ENCODE peak calls at places on chromosomes 13 and 19, in seven cellular contexts. One of them, this sample, is unnamed. For H3K4me1 and H3K9me3, the result is how much of the 10 kb centered on the place peaks cover.

GRCh38 chr13:50318887-50319286 is 303.6 kb downstream of the KCNRG start:
- DNase-seq in PC-9: no peak
- DNase-seq in SK-N-SH: no peak
- DNase-seq in body of pancreas: no peak
- DNase-seq in kidney: no peak
- DNase-seq in aorta: no peak
- DNase-seq in astrocyte: no peak
- DNase-seq in this sample: no peak

GRCh38 chr13:93079294-93079693 is 147.3 kb upstream of the GPC6 start:
- DNase-seq in PC-9: no peak
- DNase-seq in SK-N-SH: peak
- DNase-seq in body of pancreas: no peak
- DNase-seq in kidney: no peak
- DNase-seq in aorta: no peak
- DNase-seq in astrocyte: peak
- DNase-seq in this sample: no peak

GRCh38 chr13:40503026-40503425 is 163.4 kb downstream of the FOXO1 start:
- DNase-seq in PC-9: no peak
- DNase-seq in SK-N-SH: no peak
- DNase-seq in body of pancreas: no peak
- DNase-seq in kidney: no peak
- DNase-seq in aorta: no peak
- DNase-seq in astrocyte: peak
- DNase-seq in this sample: no peak

GRCh38 chr19:14446336-14447036 is 13.4 kb downstream of the PKN1 start:
- DNase-seq in PC-9: no peak
- DNase-seq in SK-N-SH: no peak
- DNase-seq in body of pancreas: no peak
- DNase-seq in kidney: no peak
- DNase-seq in aorta: no peak
- DNase-seq in astrocyte: no peak
- DNase-seq in this sample: no peak

GRCh38 chr19:8097198-8097597 is 44.6 kb downstream of the CCL25 start:
- DNase-seq in PC-9: no peak
- DNase-seq in SK-N-SH: no peak
- DNase-seq in body of pancreas: no peak
- DNase-seq in kidney: no peak
- DNase-seq in aorta: no peak
- DNase-seq in astrocyte: no peak
- DNase-seq in this sample: no peak

GRCh38 chr13:52179925-52180324 is 20.5 kb upstream of the NEK3 start:
- DNase-seq in PC-9: no peak
- DNase-seq in SK-N-SH: no peak
- DNase-seq in body of pancreas: no peak
- DNase-seq in kidney: no peak
- DNase-seq in aorta: no peak
- DNase-seq in astrocyte: no peak
- DNase-seq in this sample: no peak

GRCh38 chr19:40217921-40218890 is at the start of gene TTC9B:
- DNase-seq in PC-9: no peak
- DNase-seq in SK-N-SH: peak
- DNase-seq in body of pancreas: no peak
- DNase-seq in kidney: no peak
- DNase-seq in aorta: no peak
- DNase-seq in astrocyte: no peak
- DNase-seq in this sample: no peak

GRCh38 chr13:98768522-98768921 is 16.1 kb upstream of the SLC15A1 start:
- DNase-seq in PC-9: no peak
- DNase-seq in SK-N-SH: no peak
- DNase-seq in body of pancreas: no peak
- DNase-seq in kidney: no peak
- DNase-seq in aorta: no peak
- DNase-seq in astrocyte: no peak
- DNase-seq in this sample: no peak

GRCh38 chr19:10593820-10594637 is 6.9 kb upstream of the AP1M2 start:
- DNase-seq in PC-9: peak
- DNase-seq in SK-N-SH: no peak
- DNase-seq in body of pancreas: peak
- DNase-seq in kidney: peak
- DNase-seq in aorta: no peak
- DNase-seq in astrocyte: no peak
- DNase-seq in this sample: peak

GRCh38 chr19:16161848-16162247 is 11.5 kb downstream of the CIB3 start:
- DNase-seq in PC-9: peak
- DNase-seq in SK-N-SH: no peak
- DNase-seq in body of pancreas: no peak
- DNase-seq in kidney: no peak
- DNase-seq in aorta: no peak
- DNase-seq in astrocyte: peak
- DNase-seq in this sample: no peak

GRCh38 chr13:98570929-98571372 is 6.0 kb downstream of the STK24 start:
- DNase-seq in PC-9: peak
- DNase-seq in SK-N-SH: no peak
- DNase-seq in body of pancreas: no peak
- DNase-seq in kidney: no peak
- DNase-seq in aorta: no peak
- DNase-seq in astrocyte: peak
- DNase-seq in this sample: peak

GRCh38 chr13:78241278-78241919 is 322.8 kb upstream of the EDNRB start:
- DNase-seq in PC-9: peak
- DNase-seq in SK-N-SH: peak
- DNase-seq in body of pancreas: peak
- DNase-seq in kidney: peak
- DNase-seq in aorta: no peak
- DNase-seq in astrocyte: peak
- DNase-seq in this sample: peak

GRCh38 chr19:44653343-44653742 is 9.6 kb downstream of the PVR start:
- DNase-seq in PC-9: no peak
- DNase-seq in SK-N-SH: no peak
- DNase-seq in body of pancreas: no peak
- DNase-seq in kidney: no peak
- DNase-seq in aorta: no peak
- DNase-seq in astrocyte: no peak
- DNase-seq in this sample: no peak

GRCh38 chr19:19655641-19656343 is 7.7 kb downstream of the ATP13A1 start:
- DNase-seq in PC-9: no peak
- DNase-seq in SK-N-SH: peak
- DNase-seq in body of pancreas: no peak
- DNase-seq in kidney: peak
- DNase-seq in aorta: peak
- DNase-seq in astrocyte: no peak
- DNase-seq in this sample: no peak

GRCh38 chr13:23899555-23899954 is 2.3 kb upstream of the C1QTNF9B start:
- DNase-seq in PC-9: peak
- DNase-seq in SK-N-SH: peak
- DNase-seq in body of pancreas: no peak
- DNase-seq in kidney: no peak
- DNase-seq in aorta: no peak
- DNase-seq in astrocyte: peak
- DNase-seq in this sample: peak

GRCh38 chr13:83215627-83216026 is 666.6 kb downstream of the SLITRK1 start:
- DNase-seq in PC-9: no peak
- DNase-seq in SK-N-SH: no peak
- DNase-seq in body of pancreas: no peak
- DNase-seq in kidney: no peak
- DNase-seq in aorta: no peak
- DNase-seq in astrocyte: peak
- DNase-seq in this sample: no peak

GRCh38 chr13:43170497-43170896 is 147.1 kb downstream of the DNAJC15 start:
- DNase-seq in PC-9: no peak
- DNase-seq in SK-N-SH: no peak
- DNase-seq in body of pancreas: no peak
- DNase-seq in kidney: no peak
- DNase-seq in aorta: no peak
- DNase-seq in astrocyte: no peak
- DNase-seq in this sample: no peak

GRCh38 chr13:37481005-37481857 is 117.3 kb downstream of the POSTN start:
- DNase-seq in PC-9: no peak
- DNase-seq in SK-N-SH: no peak
- DNase-seq in body of pancreas: no peak
- DNase-seq in kidney: no peak
- DNase-seq in aorta: no peak
- DNase-seq in astrocyte: peak
- DNase-seq in this sample: no peak

GRCh38 chr13:33582121-33582520 is 235.8 kb upstream of the RFC3 start:
- DNase-seq in PC-9: no peak
- DNase-seq in SK-N-SH: no peak
- DNase-seq in body of pancreas: no peak
- DNase-seq in kidney: no peak
- DNase-seq in aorta: no peak
- DNase-seq in astrocyte: no peak
- DNase-seq in this sample: no peak

GRCh38 chr13:20993661-20994440 is 67.5 kb downstream of the LATS2 start:
- DNase-seq in PC-9: no peak
- DNase-seq in SK-N-SH: no peak
- DNase-seq in body of pancreas: no peak
- DNase-seq in kidney: no peak
- DNase-seq in aorta: no peak
- DNase-seq in astrocyte: peak
- DNase-seq in this sample: no peak

GRCh38 chr13:32408296-32408998 is 19.5 kb downstream of the N4BP2L1 start:
- DNase-seq in PC-9: no peak
- DNase-seq in SK-N-SH: no peak
- DNase-seq in body of pancreas: no peak
- DNase-seq in kidney: no peak
- DNase-seq in aorta: no peak
- DNase-seq in astrocyte: no peak
- DNase-seq in this sample: no peak

GRCh38 chr19:4969772-4970531 is 1.0 kb downstream of the KDM4B start:
- DNase-seq in PC-9: no peak
- DNase-seq in SK-N-SH: peak
- DNase-seq in body of pancreas: no peak
- DNase-seq in kidney: no peak
- DNase-seq in aorta: no peak
- DNase-seq in astrocyte: no peak
- DNase-seq in this sample: peak

GRCh38 chr19:6963259-6963852 is 57.9 kb downstream of the MBD3L2B start:
- DNase-seq in PC-9: no peak
- DNase-seq in SK-N-SH: no peak
- DNase-seq in body of pancreas: no peak
- DNase-seq in kidney: no peak
- DNase-seq in aorta: no peak
- DNase-seq in astrocyte: no peak
- DNase-seq in this sample: no peak

GRCh38 chr19:5983367-5983955 is 5.5 kb upstream of the RANBP3 start:
- DNase-seq in PC-9: no peak
- DNase-seq in SK-N-SH: no peak
- DNase-seq in body of pancreas: no peak
- DNase-seq in kidney: no peak
- DNase-seq in aorta: no peak
- DNase-seq in astrocyte: no peak
- DNase-seq in this sample: no peak

GRCh38 chr19:18418034-18418724 is 1.0 kb upstream of the SSBP4 start:
- DNase-seq in PC-9: no peak
- DNase-seq in SK-N-SH: no peak
- DNase-seq in body of pancreas: peak
- DNase-seq in kidney: peak
- DNase-seq in aorta: peak
- DNase-seq in astrocyte: no peak
- DNase-seq in this sample: no peak
- H3K4me1 ChIP-seq in PC-9: half or more
- H3K4me1 ChIP-seq in SK-N-SH: under half
- H3K4me1 ChIP-seq in body of pancreas: half or more
- H3K4me1 ChIP-seq in kidney: under half
- H3K4me1 ChIP-seq in aorta: under half
- H3K4me1 ChIP-seq in astrocyte: half or more
- H3K4me1 ChIP-seq in this sample: under half

GRCh38 chr19:51027873-51028272 is 1.5 kb upstream of the KLK11 start:
- DNase-seq in PC-9: no peak
- DNase-seq in SK-N-SH: no peak
- DNase-seq in body of pancreas: no peak
- DNase-seq in kidney: no peak
- DNase-seq in aorta: no peak
- DNase-seq in astrocyte: no peak
- DNase-seq in this sample: no peak
- H3K27ac ChIP-seq in PC-9: no peak
- H3K27ac ChIP-seq in SK-N-SH: no peak
- H3K27ac ChIP-seq in body of pancreas: no peak
- H3K27ac ChIP-seq in kidney: no peak
- H3K27ac ChIP-seq in aorta: no peak
- H3K27ac ChIP-seq in astrocyte: no peak
- H3K27ac ChIP-seq in this sample: no peak

GRCh38 chr13:84972907-84973306 is 826.3 kb downstream of the SLITRK6 start:
- DNase-seq in PC-9: no peak
- DNase-seq in SK-N-SH: no peak
- DNase-seq in body of pancreas: no peak
- DNase-seq in kidney: no peak
- DNase-seq in aorta: no peak
- DNase-seq in astrocyte: no peak
- DNase-seq in this sample: peak
- H3K9me3 ChIP-seq in PC-9: under half
- H3K9me3 ChIP-seq in SK-N-SH: under half
- H3K9me3 ChIP-seq in body of pancreas: under half
- H3K9me3 ChIP-seq in kidney: under half
- H3K9me3 ChIP-seq in aorta: under half
- H3K9me3 ChIP-seq in astrocyte: under half
- H3K9me3 ChIP-seq in this sample: under half

GRCh38 chr19:47511128-47511517 is 3.7 kb downstream of the NAPA start:
- DNase-seq in PC-9: no peak
- DNase-seq in SK-N-SH: no peak
- DNase-seq in body of pancreas: peak
- DNase-seq in kidney: no peak
- DNase-seq in aorta: no peak
- DNase-seq in astrocyte: no peak
- DNase-seq in this sample: no peak

GRCh38 chr19:47508721-47509120 is 6.1 kb downstream of the NAPA start:
- DNase-seq in PC-9: no peak
- DNase-seq in SK-N-SH: no peak
- DNase-seq in body of pancreas: no peak
- DNase-seq in kidney: no peak
- DNase-seq in aorta: no peak
- DNase-seq in astrocyte: no peak
- DNase-seq in this sample: no peak

GRCh38 chr19:47509170-47509847 is 5.6 kb downstream of the NAPA start:
- DNase-seq in PC-9: no peak
- DNase-seq in SK-N-SH: no peak
- DNase-seq in body of pancreas: no peak
- DNase-seq in kidney: no peak
- DNase-seq in aorta: no peak
- DNase-seq in astrocyte: no peak
- DNase-seq in this sample: no peak

GRCh38 chr19:47510516-47511127 is 4.2 kb downstream of the NAPA start:
- DNase-seq in PC-9: no peak
- DNase-seq in SK-N-SH: no peak
- DNase-seq in body of pancreas: no peak
- DNase-seq in kidney: no peak
- DNase-seq in aorta: no peak
- DNase-seq in astrocyte: no peak
- DNase-seq in this sample: no peak

GRCh38 chr19:47509973-47510372 is 4.9 kb downstream of the NAPA start:
- DNase-seq in PC-9: no peak
- DNase-seq in SK-N-SH: no peak
- DNase-seq in body of pancreas: peak
- DNase-seq in kidney: no peak
- DNase-seq in aorta: peak
- DNase-seq in astrocyte: no peak
- DNase-seq in this sample: no peak
- H3K4me1 ChIP-seq in PC-9: under half
- H3K4me1 ChIP-seq in SK-N-SH: under half
- H3K4me1 ChIP-seq in body of pancreas: half or more
- H3K4me1 ChIP-seq in kidney: half or more
- H3K4me1 ChIP-seq in aorta: under half
- H3K4me1 ChIP-seq in astrocyte: under half
- H3K4me1 ChIP-seq in this sample: under half